ENCODE peak calls at places on chromosomes 2 and 18, in five cellular contexts. L is tibial artery, W is WTC11, F is GM12864, X is bronchial epithelial cell. O is an unnamed sample.

GRCh38 chr18:11412790-11413189 is 196.6 kb upstream of the SLC35G4 start:
- DNase-seq in L (no peak), W (no peak), F (no peak), X (no peak), O (no peak)

GRCh38 chr2:197576631-197577030 is 60.8 kb downstream of the MOB4 start:
- DNase-seq in L (peak), W (no peak), F (no peak), X (peak), O (no peak)

GRCh38 chr18:78984941-78985784 is 5.5 kb downstream of the SALL3 start:
- DNase-seq in L (no peak), W (peak), F (no peak), X (peak), O (peak)

GRCh38 chr2:226828164-226828563 is 7.7 kb upstream of the RHBDD1 start:
- DNase-seq in L (no peak), W (no peak), F (no peak), X (no peak), O (no peak)

GRCh38 chr2:128513416-128514283 is 195.0 kb upstream of the HS6ST1 start:
- DNase-seq in L (peak), W (no peak), F (peak), X (no peak), O (no peak)

GRCh38 chr2:145413261-145413660 is 893.3 kb upstream of the ZEB2 start:
- DNase-seq in L (no peak), W (no peak), F (no peak), X (no peak), O (no peak)

GRCh38 chr2:109448946-109449788 is 164.6 kb downstream of the SEPTIN10 start:
- DNase-seq in L (no peak), W (no peak), F (no peak), X (peak), O (no peak)

GRCh38 chr2:239727776-239728600 is 297.2 kb downstream of the NDUFA10 start:
- DNase-seq in L (peak), W (peak), F (no peak), X (no peak), O (no peak)

GRCh38 chr2:101146535-101146934 is 4.6 kb downstream of the TBC1D8 start:
- DNase-seq in L (no peak), W (no peak), F (no peak), X (no peak), O (no peak)

GRCh38 chr2:151760139-151760650 is 25.9 kb upstream of the NEB start:
- DNase-seq in L (no peak), W (no peak), F (no peak), X (peak), O (no peak)

GRCh38 chr2:190627881-190628412 is 20.9 kb upstream of the NAB1 start:
- DNase-seq in L (no peak), W (peak), F (no peak), X (no peak), O (peak)

GRCh38 chr2:46915281-46915810 is at the start of gene MCFD2:
- DNase-seq in L (peak), W (no peak), F (no peak), X (no peak), O (peak)

GRCh38 chr18:36762074-36762473 is 66.7 kb downstream of the TPGS2 start:
- DNase-seq in L (no peak), W (no peak), F (no peak), X (no peak), O (no peak)

GRCh38 chr18:8706545-8706980 is 1.2 kb downstream of the MTCL1 start:
- DNase-seq in L (no peak), W (peak), F (no peak), X (no peak), O (peak)

GRCh38 chr2:63648632-63649031 is 59.9 kb downstream of the MDH1 start:
- DNase-seq in L (no peak), W (no peak), F (no peak), X (no peak), O (no peak)

GRCh38 chr2:73232471-73233153 is 427 bp downstream of the PRADC1 start:
- DNase-seq in L (no peak), W (no peak), F (no peak), X (peak), O (peak)

GRCh38 chr2:60227014-60227413 is 326.4 kb downstream of the BCL11A start:
- DNase-seq in L (no peak), W (no peak), F (no peak), X (no peak), O (no peak)

GRCh38 chr2:148909114-148909513 is 34.1 kb downstream of the KIF5C start:
- DNase-seq in L (no peak), W (no peak), F (no peak), X (no peak), O (no peak)

GRCh38 chr2:206164261-206164862 is 4.7 kb downstream of the EEF1B2 start:
- DNase-seq in L (no peak), W (peak), F (no peak), X (peak), O (no peak)

GRCh38 chr2:30362468-30363081 is 84.5 kb upstream of the LCLAT1 start:
- DNase-seq in L (no peak), W (no peak), F (no peak), X (no peak), O (no peak)

GRCh38 chr18:35077937-35078336 is 36.7 kb downstream of the MAPRE2 start:
- DNase-seq in L (no peak), W (no peak), F (no peak), X (no peak), O (no peak)

GRCh38 chr2:65779021-65779420 is 346.6 kb upstream of the SPRED2 start:
- DNase-seq in L (no peak), W (no peak), F (no peak), X (no peak), O (no peak)

GRCh38 chr2:209473930-209474419 is 50.1 kb downstream of the MAP2 start:
- DNase-seq in L (no peak), W (no peak), F (no peak), X (peak), O (no peak)

GRCh38 chr18:26471027-26471426 is 77.3 kb downstream of the KCTD1 start:
- DNase-seq in L (no peak), W (no peak), F (no peak), X (no peak), O (no peak)

GRCh38 chr18:21314721-21315120 is 72.7 kb downstream of the GREB1L start:
- DNase-seq in L (no peak), W (no peak), F (no peak), X (peak), O (no peak)

GRCh38 chr2:60551241-60552095 is 2.0 kb downstream of the BCL11A start:
- DNase-seq in L (no peak), W (peak), F (no peak), X (no peak), O (peak)

DNA sequence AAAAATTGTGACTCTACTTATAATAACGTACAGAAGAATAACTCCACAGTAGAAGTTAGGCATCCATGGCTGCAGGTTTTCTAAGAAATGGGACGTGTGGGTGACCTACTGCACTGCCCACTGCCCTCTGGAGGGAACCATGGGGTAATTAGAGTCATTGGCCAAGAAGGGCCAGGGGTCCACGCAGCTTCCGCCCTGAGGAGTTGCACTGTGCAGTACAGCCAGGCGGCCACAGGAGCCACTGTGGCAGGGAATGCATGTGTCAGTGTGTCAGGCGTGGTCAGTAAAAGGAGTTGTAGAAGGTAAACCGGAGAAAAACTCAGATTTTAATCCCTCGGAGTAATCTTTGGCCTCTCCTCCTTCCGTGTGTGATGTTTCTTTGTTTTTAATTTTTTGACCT is 24.8 kb downstream of the NCK2 start:
- DNase-seq in L (no peak), W (peak), F (no peak), X (no peak), O (no peak)
- TF ChIP-seq CTCF in L (no peak), W (no peak), F (peak), X (no peak), O (no peak)

GRCh38 chr2:86489542-86489941 is 48.4 kb downstream of the KDM3A start:
- DNase-seq in L (no peak), W (no peak), F (no peak), X (no peak), O (no peak)

GRCh38 chr2:86484385-86484784 is 43.2 kb downstream of the KDM3A start:
- DNase-seq in L (no peak), W (no peak), F (no peak), X (no peak), O (no peak)

GRCh38 chr2:86488561-86489250 is 47.5 kb downstream of the KDM3A start:
- DNase-seq in L (no peak), W (no peak), F (no peak), X (no peak), O (no peak)

GRCh38 chr2:86485103-86485502 is 43.9 kb downstream of the KDM3A start:
- DNase-seq in L (no peak), W (no peak), F (no peak), X (no peak), O (no peak)

DNA sequence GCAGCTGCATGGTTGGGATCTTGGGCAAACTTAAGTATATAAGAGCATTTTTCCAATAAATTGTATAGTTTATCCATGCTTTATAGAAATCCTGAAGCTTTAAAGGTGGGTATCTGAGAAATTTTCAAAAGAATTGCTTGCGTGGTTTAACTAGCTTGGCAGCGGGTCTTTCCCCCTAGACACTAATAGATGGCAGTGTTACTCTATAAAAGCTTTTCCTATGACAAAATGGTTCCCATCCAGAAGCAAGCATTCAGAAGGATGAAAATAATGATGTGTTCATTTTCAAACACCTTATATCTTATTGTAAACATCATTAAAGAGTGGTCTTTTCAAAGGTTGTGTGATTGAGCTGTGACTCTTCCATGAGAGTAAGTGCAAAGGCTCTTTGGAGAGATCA is 45.9 kb downstream of the KDM3A start:
- DNase-seq in L (no peak), W (no peak), F (no peak), X (no peak), O (no peak)
- TF ChIP-seq CTCF in L (no peak), W (no peak), F (no peak), X (no peak), O (no peak)

GRCh38 chr2:119491776-119492525 is 32.3 kb downstream of the SCTR start:
- DNase-seq in L (no peak), W (no peak), F (no peak), X (peak), O (no peak)

GRCh38 chr2:119490653-119491195 is 33.6 kb downstream of the SCTR start:
- DNase-seq in L (no peak), W (no peak), F (no peak), X (no peak), O (no peak)

GRCh38 chr2:119495948-119496347 is 28.3 kb downstream of the SCTR start:
- DNase-seq in L (no peak), W (no peak), F (no peak), X (no peak), O (no peak)

GRCh38 chr2:119496682-119497081 is 27.6 kb downstream of the SCTR start:
- DNase-seq in L (no peak), W (no peak), F (no peak), X (no peak), O (no peak)

GRCh38 chr2:119494163-119494790 is 30.0 kb downstream of the SCTR start:
- DNase-seq in L (no peak), W (no peak), F (no peak), X (no peak), O (no peak)
- TF ChIP-seq CTCF in L (no peak), W (no peak), F (no peak), X (no peak), O (no peak)

DNA sequence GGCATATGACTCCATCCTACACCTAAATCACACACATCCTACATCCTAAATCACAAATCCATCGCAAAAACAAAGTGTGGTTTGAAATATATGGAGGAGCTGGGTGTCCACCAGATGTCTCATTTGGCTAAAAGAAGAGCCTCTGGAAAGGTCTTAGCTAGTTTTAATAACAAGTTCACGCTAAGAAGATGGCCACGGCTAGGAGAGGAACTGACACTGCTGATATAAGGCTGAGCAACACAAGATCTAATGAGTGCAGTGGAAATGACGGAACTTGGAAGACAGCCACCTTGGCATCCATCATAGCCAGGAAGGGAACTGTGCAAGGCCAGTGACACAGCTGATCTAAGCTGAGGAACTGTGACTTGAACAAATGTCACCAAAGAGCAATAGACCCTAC is 60.0 kb upstream of the AGAP1 start:
- DNase-seq in L (peak), W (no peak), F (no peak), X (no peak), O (no peak)
- TF ChIP-seq CTCF in L (peak), W (no peak), F (no peak), X (no peak), O (no peak)

DNA sequence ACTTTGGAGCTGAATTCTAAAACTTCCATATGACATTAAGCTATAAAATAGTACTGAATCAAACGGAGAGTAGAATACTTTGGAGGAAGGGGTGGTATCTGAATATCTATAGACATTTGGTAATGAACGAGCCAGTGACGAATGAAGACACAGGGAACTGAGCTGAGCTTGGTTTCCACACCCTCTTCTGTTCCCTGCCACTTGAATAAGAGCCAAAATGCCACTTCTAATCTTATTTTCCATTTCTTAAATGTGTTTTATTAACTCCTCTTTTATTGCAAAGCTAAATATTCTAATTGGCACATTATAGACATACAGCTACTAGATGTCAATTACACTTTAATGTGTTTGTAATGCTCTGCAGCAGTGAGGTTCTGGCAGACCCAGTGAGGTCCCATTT is 76.1 kb downstream of the AFF3 start:
- DNase-seq in L (no peak), W (no peak), F (no peak), X (no peak), O (no peak)
- TF ChIP-seq CTCF in L (no peak), W (no peak), F (no peak), X (no peak), O (no peak)

DNA sequence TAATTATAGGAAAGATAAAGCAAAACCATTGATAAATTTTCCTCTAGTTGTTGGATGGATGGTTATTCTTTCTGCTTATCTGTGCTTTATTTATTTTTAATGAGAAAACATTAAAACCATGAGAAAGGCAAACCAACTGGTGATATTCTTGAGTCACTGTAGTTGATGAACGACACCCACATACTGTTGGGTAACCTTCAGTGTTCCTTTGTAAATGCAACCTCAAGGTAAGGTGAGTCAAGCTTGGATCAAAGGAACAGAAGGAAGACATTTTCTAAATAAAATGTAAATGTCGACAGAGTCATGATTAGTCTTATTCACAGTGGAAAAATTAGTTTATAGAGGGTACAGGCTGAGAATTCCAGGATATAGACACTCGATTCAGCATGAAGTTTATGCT is 12.7 kb downstream of the ABCB11 start:
- DNase-seq in L (no peak), W (no peak), F (no peak), X (peak), O (no peak)
- TF ChIP-seq CTCF in L (no peak), W (no peak), F (no peak), X (no peak), O (no peak)

GRCh38 chr2:19667085-19667484 is 234.7 kb downstream of the TTC32 start:
- DNase-seq in L (no peak), W (no peak), F (no peak), X (peak), O (no peak)
- TF ChIP-seq CTCF in L (peak), W (no peak), F (no peak), X (peak), O (no peak)

DNA sequence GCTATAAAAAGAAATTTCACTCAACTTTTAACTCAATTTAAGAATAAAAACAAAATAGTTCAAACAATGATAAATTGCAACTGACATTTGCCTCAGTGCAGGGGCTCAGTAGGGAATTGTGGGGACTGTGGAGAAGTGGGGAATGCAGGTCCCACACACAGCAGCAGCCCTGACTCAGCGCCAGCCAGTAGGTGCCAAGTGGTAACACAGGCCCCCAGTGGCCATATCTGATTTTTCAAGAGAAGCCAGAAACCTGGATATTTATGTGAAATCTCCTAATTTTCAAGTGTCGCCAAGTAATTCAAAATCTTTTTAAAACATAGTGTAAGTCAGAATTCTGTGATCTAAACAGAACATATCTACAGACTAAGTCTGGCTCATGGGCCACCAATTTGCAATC is 186.3 kb downstream of the EN1 start:
- DNase-seq in L (no peak), W (no peak), F (no peak), X (no peak), O (no peak)
- TF ChIP-seq CTCF in L (no peak), W (no peak), F (no peak), X (no peak), O (no peak)

GRCh38 chr18:62632788-62633455 is 82.4 kb upstream of the PHLPP1 start:
- DNase-seq in L (no peak), W (no peak), F (no peak), X (no peak), O (no peak)

GRCh38 chr18:62634991-62635630 is 80.2 kb upstream of the PHLPP1 start:
- DNase-seq in L (no peak), W (no peak), F (no peak), X (peak), O (no peak)

GRCh38 chr18:62634471-62634870 is 80.9 kb upstream of the PHLPP1 start:
- DNase-seq in L (no peak), W (no peak), F (no peak), X (no peak), O (no peak)

GRCh38 chr18:62637403-62637802 is 77.9 kb upstream of the PHLPP1 start:
- DNase-seq in L (no peak), W (no peak), F (no peak), X (peak), O (no peak)

GRCh38 chr18:62637807-62638687 is 77.3 kb upstream of the PHLPP1 start:
- DNase-seq in L (no peak), W (peak), F (no peak), X (peak), O (peak)
- TF ChIP-seq CTCF in L (no peak), W (peak), F (peak), X (peak), O (peak)